ENCODE peak calls at places on chromosomes 12 and 14, in four cellular contexts. One of them, this sample, is unnamed.
A peak's percentile ranks its signal among the peaks of the same experiment; 100 is the strongest.

GRCh38 chr12:52992699-52993557 is 13.3 kb upstream of the EIF4B start:
- DNase-seq in cardiac muscle cell: no peak
- DNase-seq in SK-MEL-5: peak; percentile 86
- DNase-seq in EL: peak; percentile 71
- DNase-seq in this sample: peak; percentile 30

GRCh38 chr14:95313707-95314106 is 6.0 kb downstream of the CLMN start:
- DNase-seq in cardiac muscle cell: no peak
- DNase-seq in SK-MEL-5: peak; percentile 73
- DNase-seq in EL: peak; percentile 41
- DNase-seq in this sample: peak; percentile 58

GRCh38 chr14:49950275-49951250 is 57.7 kb downstream of the ARF6 start:
- DNase-seq in cardiac muscle cell: no peak
- DNase-seq in SK-MEL-5: no peak
- DNase-seq in EL: no peak
- DNase-seq in this sample: no peak

GRCh38 chr12:67943295-67943892 is 45.9 kb upstream of the IFNG-AS1 start:
- DNase-seq in cardiac muscle cell: peak; percentile 83
- DNase-seq in SK-MEL-5: peak; percentile 88
- DNase-seq in EL: peak; percentile 75
- DNase-seq in this sample: peak; percentile 63

GRCh38 chr12:25801621-25802243 is 156.8 kb upstream of the RASSF8 start:
- DNase-seq in cardiac muscle cell: no peak
- DNase-seq in SK-MEL-5: peak; percentile 32
- DNase-seq in EL: no peak
- DNase-seq in this sample: no peak

GRCh38 chr14:72049462-72049861 is 117.2 kb downstream of the RGS6 start:
- DNase-seq in cardiac muscle cell: no peak
- DNase-seq in SK-MEL-5: no peak
- DNase-seq in EL: no peak
- DNase-seq in this sample: no peak

GRCh38 chr12:97386133-97386581 is 76.4 kb upstream of the RMST start:
- DNase-seq in cardiac muscle cell: no peak
- DNase-seq in SK-MEL-5: no peak
- DNase-seq in EL: no peak
- DNase-seq in this sample: no peak

GRCh38 chr14:101068958-101069549 is 165.5 kb upstream of the RTL1 start:
- DNase-seq in cardiac muscle cell: no peak
- DNase-seq in SK-MEL-5: no peak
- DNase-seq in EL: no peak
- DNase-seq in this sample: no peak

GRCh38 chr12:101697930-101698781 is 716 bp downstream of the CHPT1 start:
- DNase-seq in cardiac muscle cell: peak; percentile 34
- DNase-seq in SK-MEL-5: peak; percentile 45
- DNase-seq in EL: peak; percentile 46
- DNase-seq in this sample: peak; percentile 84

GRCh38 chr14:96851694-96852381 is 54.7 kb downstream of the VRK1 start:
- DNase-seq in cardiac muscle cell: no peak
- DNase-seq in SK-MEL-5: no peak
- DNase-seq in EL: no peak
- DNase-seq in this sample: no peak